ENCODE peak calls at places on chromosomes 12 and 14, in ten cellular contexts. B is hippocampal formation, O is HTR-8/SVneo, X is SW480, P is AML-193, G is DMS153, L is HCT116, N is activated T-helper 1 cell treated with Interleukin-2 at 50 U/mL for 16 hours, V is iris pigment epithelial cell, K is fibroblast of pulmonary artery. Z is an unnamed sample.
A peak's percentile ranks its signal among the peaks of the same experiment; 100 is the strongest.

GRCh38 chr12:29521951-29522350 is 24.5 kb upstream of the OVCH1 start:
- DNase-seq in B (no peak), O (no peak), X (no peak), P (no peak), G (no peak), L (no peak), N (no peak), V (peak; percentile 78), K (peak; percentile 79), Z (no peak)

GRCh38 chr14:43894534-43894933 is 612.5 kb downstream of the FSCB start:
- DNase-seq in B (no peak), O (no peak), X (no peak), P (peak; percentile 43), G (no peak), L (peak; percentile 7), N (no peak), V (no peak), K (peak; percentile 27), Z (no peak)

GRCh38 chr14:74402264-74403251 is 23.5 kb downstream of the SYNDIG1L start:
- DNase-seq in B (no peak), O (no peak), X (no peak), P (no peak), G (no peak), L (no peak), N (no peak), V (no peak), K (no peak), Z (no peak)

GRCh38 chr12:120651821-120652220 is 11.4 kb downstream of the CABP1 start:
- DNase-seq in B (no peak), O (no peak), X (no peak), P (no peak), G (no peak), L (no peak), N (no peak), V (peak; percentile 85), K (peak; percentile 45), Z (no peak)

GRCh38 chr14:95784137-95784536 is 70.2 kb upstream of the TCL1A start:
- DNase-seq in B (no peak), O (peak; percentile 17), X (peak; percentile 42), P (peak; percentile 20), G (no peak), L (no peak), N (no peak), V (peak; percentile 28), K (peak; percentile 32), Z (no peak)

GRCh38 chr12:75087656-75088055 is 122.0 kb downstream of the KCNC2 start:
- DNase-seq in B (no peak), O (no peak), X (peak; percentile 7), P (no peak), G (no peak), L (peak; percentile 13), N (no peak), V (peak; percentile 3), K (no peak), Z (no peak)

GRCh38 chr12:116376354-116377193 is 99.1 kb upstream of the MED13L start:
- DNase-seq in B (no peak), O (no peak), X (no peak), P (no peak), G (peak; percentile 69), L (no peak), N (no peak), V (peak; percentile 75), K (peak; percentile 84), Z (no peak)

GRCh38 chr12:57631566-57632368 is 1.2 kb downstream of the B4GALNT1 start:
- DNase-seq in B (no peak), O (no peak), X (no peak), P (no peak), G (no peak), L (no peak), N (no peak), V (no peak), K (no peak), Z (peak; percentile 24)

GRCh38 chr12:65414526-65414925 is 136.0 kb downstream of the MSRB3 start:
- DNase-seq in B (no peak), O (no peak), X (no peak), P (no peak), G (no peak), L (no peak), N (no peak), V (peak; percentile 65), K (peak; percentile 72), Z (no peak)

GRCh38 chr12:1594295-1595025 is at the start of gene FBXL14:
- DNase-seq in B (peak; percentile 88), O (peak; percentile 93), X (peak; percentile 93), P (peak; percentile 79), G (no peak), L (peak; percentile 66), N (peak; percentile 86), V (peak; percentile 88), K (peak; percentile 90), Z (peak; percentile 82)

GRCh38 chr14:102479777-102480176 is 29.8 kb downstream of the ANKRD9 start:
- DNase-seq in B (no peak), O (no peak), X (no peak), P (no peak), G (no peak), L (no peak), N (no peak), V (no peak), K (no peak), Z (peak; percentile 39)

GRCh38 chr14:75216427-75217006 is 40.1 kb upstream of the TMED10 start:
- DNase-seq in B (no peak), O (no peak), X (peak; percentile 94), P (no peak), G (no peak), L (no peak), N (no peak), V (no peak), K (no peak), Z (no peak)

GRCh38 chr12:64104376-64104775 is 117.7 kb downstream of the KICS2 start:
- DNase-seq in B (no peak), O (peak; percentile 35), X (no peak), P (no peak), G (no peak), L (no peak), N (no peak), V (peak; percentile 47), K (peak; percentile 41), Z (no peak)

GRCh38 chr12:27517961-27518668 is 5.9 kb upstream of the PPFIBP1 start:
- DNase-seq in B (no peak), O (no peak), X (no peak), P (no peak), G (no peak), L (no peak), N (no peak), V (no peak), K (no peak), Z (no peak)

GRCh38 chr12:27178723-27179398 is 65.2 kb upstream of the STK38L start:
- DNase-seq in B (no peak), O (no peak), X (no peak), P (no peak), G (no peak), L (no peak), N (no peak), V (peak; percentile 78), K (no peak), Z (no peak)

GRCh38 chr14:34181308-34181707 is 230.4 kb upstream of the EGLN3 start:
- DNase-seq in B (no peak), O (no peak), X (no peak), P (no peak), G (peak; percentile 80), L (no peak), N (no peak), V (no peak), K (no peak), Z (no peak)

GRCh38 chr12:67927815-67928214 is 61.4 kb upstream of the IFNG-AS1 start:
- DNase-seq in B (no peak), O (no peak), X (no peak), P (no peak), G (no peak), L (no peak), N (no peak), V (no peak), K (no peak), Z (no peak)